ENCODE peak calls at places on chromosomes 13 and 19, in four cellular contexts. T, D, O and P are unnamed samples. For H3K36me3, the result is how much of the 10 kb centered on the place peaks cover.

GRCh38 chr13:102580552-102581169 is 16.1 kb upstream of the TPP2 start:
- DNase-seq in T (peak), D (peak), O (no peak), P (peak)

GRCh38 chr19:23957660-23958281 is 43.1 kb downstream of the ZNF726 start:
- DNase-seq in T (no peak), D (no peak), O (no peak), P (no peak)

GRCh38 chr13:104057851-104058250 is 991.6 kb upstream of the SLC10A2 start:
- DNase-seq in T (no peak), D (no peak), O (no peak), P (no peak)

GRCh38 chr19:7505682-7506384 is 10.1 kb upstream of the ZNF358 start:
- DNase-seq in T (peak), D (peak), O (no peak), P (no peak)

GRCh38 chr19:33486936-33487793 is 34.4 kb downstream of the PEPD start:
- DNase-seq in T (no peak), D (no peak), O (no peak), P (no peak)

GRCh38 chr13:31638577-31638976 is 100.7 kb upstream of the RXFP2 start:
- DNase-seq in T (no peak), D (no peak), O (no peak), P (no peak)

GRCh38 chr19:48999481-49000325 is 6.0 kb downstream of the RUVBL2 start:
- DNase-seq in T (peak), D (peak), O (no peak), P (no peak)

GRCh38 chr13:106182404-106182803 is 353.1 kb downstream of the EFNB2 start:
- DNase-seq in T (no peak), D (no peak), O (no peak), P (no peak)

GRCh38 chr13:112699318-112699918 is 9.6 kb downstream of the ATP11A start:
- DNase-seq in T (no peak), D (no peak), O (no peak), P (no peak)

GRCh38 chr19:4115050-4115817 is 8.7 kb downstream of the MAP2K2 start:
- DNase-seq in T (no peak), D (peak), O (no peak), P (peak)

GRCh38 chr13:113528101-113528797 is 37.7 kb upstream of the DCUN1D2 start:
- DNase-seq in T (no peak), D (peak), O (no peak), P (no peak)

GRCh38 chr19:37977992-37978391 is 71.0 kb downstream of the SIPA1L3 start:
- DNase-seq in T (peak), D (no peak), O (peak), P (no peak)

GRCh38 chr19:6534451-6535093 is 3.7 kb downstream of the TNFSF9 start:
- DNase-seq in T (peak), D (no peak), O (no peak), P (no peak)

GRCh38 chr13:21079761-21080730 is 18.7 kb upstream of the LATS2 start:
- DNase-seq in T (no peak), D (no peak), O (no peak), P (no peak)

GRCh38 chr13:20729633-20730585 is 26.4 kb downstream of the IL17D start:
- DNase-seq in T (no peak), D (no peak), O (no peak), P (no peak)

GRCh38 chr13:45851171-45851889 is at the start of gene SIAH3:
- DNase-seq in T (peak), D (no peak), O (no peak), P (no peak)

GRCh38 chr13:24228852-24229458 is 68.4 kb downstream of the SPATA13 start:
- DNase-seq in T (peak), D (peak), O (no peak), P (no peak)

GRCh38 chr13:68697551-68697950 is 1410.1 kb upstream of the ATXN8OS start:
- DNase-seq in T (no peak), D (no peak), O (no peak), P (no peak)

GRCh38 chr13:28027607-28028364 is 39.3 kb upstream of the URAD start:
- DNase-seq in T (no peak), D (no peak), O (no peak), P (no peak)

GRCh38 chr19:42078538-42079275 is 2.7 kb downstream of the ZNF574 start:
- DNase-seq in T (no peak), D (no peak), O (no peak), P (no peak)
- H3K36me3 ChIP-seq in T (under half), D (under half), O (under half), P (under half)

DNA sequence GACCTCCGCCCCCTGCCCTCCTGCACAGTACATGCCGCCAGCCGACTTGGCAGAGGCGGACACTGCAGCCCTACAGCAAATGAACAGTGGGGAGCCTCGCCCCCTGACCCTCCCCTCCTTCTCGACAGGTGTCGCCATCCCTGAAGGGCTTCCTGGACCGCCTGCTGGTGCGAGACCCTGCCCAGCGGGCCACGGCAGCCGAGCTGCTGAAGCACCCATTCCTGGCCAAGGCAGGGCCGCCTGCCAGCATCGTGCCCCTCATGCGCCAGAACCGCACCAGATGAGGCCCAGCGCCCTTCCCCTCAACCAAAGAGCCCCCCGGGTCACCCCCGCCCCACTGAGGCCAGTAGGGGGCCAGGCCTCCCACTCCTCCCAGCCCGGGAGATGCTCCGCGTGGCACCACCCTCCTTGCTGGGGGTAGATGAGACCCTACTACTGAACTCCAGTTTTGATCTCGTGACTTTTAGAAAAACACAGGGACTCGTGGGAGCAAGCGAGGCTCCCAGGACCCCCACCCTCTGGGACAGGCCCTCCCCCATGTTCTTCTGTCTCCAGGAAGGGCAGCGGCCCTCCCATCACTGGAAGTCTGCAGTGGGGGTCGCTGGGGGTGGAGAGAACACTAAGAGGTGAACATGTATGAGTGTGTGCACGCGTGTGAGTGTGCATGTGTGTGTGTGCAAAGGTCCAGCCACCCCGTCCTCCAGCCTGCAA is 18.3 kb upstream of the NCCRP1 start:
- DNase-seq in T (no peak), D (no peak), O (no peak), P (no peak)
- H3K36me3 ChIP-seq in T (under half), D (under half), O (under half), P (under half)

GRCh38 chr13:40670307-40670706 is 3.9 kb upstream of the FOXO1 start:
- DNase-seq in T (no peak), D (no peak), O (no peak), P (no peak)
- H3K36me3 ChIP-seq in T (under half), D (under half), O (under half), P (under half)

DNA sequence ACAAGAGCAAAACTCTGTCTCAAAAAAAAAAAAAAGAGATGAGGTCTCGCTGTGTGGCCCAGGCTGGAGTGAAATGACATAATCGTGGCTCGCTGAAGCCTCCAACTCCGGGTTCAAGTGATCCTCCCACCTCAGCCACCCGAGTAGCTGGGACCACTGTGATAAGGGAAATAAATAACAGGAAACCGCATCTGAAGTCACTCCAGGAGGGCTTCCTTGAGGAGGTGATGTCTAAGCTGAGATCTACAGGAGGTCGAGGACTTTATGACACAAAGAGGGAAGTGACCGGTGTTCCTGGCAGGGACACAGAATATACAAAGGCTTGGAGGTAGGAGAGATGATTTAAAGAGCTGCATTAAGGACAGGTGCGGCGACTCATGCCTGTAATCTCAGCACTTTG is 8.9 kb upstream of the NR2F6 start:
- DNase-seq in T (no peak), D (no peak), O (no peak), P (no peak)
- H3K36me3 ChIP-seq in T (under half), D (under half), O (under half), P (under half)

GRCh38 chr19:10816691-10817090 is 19.3 kb downstream of the TMED1 start:
- DNase-seq in T (no peak), D (no peak), O (no peak), P (no peak)

GRCh38 chr19:10818306-10819123 is 17.5 kb downstream of the TMED1 start:
- DNase-seq in T (no peak), D (no peak), O (no peak), P (no peak)

GRCh38 chr19:10819124-10820060 is 16.6 kb downstream of the TMED1 start:
- DNase-seq in T (no peak), D (no peak), O (no peak), P (no peak)

GRCh38 chr19:10817291-10818038 is 18.5 kb downstream of the TMED1 start:
- DNase-seq in T (no peak), D (no peak), O (peak), P (no peak)

DNA sequence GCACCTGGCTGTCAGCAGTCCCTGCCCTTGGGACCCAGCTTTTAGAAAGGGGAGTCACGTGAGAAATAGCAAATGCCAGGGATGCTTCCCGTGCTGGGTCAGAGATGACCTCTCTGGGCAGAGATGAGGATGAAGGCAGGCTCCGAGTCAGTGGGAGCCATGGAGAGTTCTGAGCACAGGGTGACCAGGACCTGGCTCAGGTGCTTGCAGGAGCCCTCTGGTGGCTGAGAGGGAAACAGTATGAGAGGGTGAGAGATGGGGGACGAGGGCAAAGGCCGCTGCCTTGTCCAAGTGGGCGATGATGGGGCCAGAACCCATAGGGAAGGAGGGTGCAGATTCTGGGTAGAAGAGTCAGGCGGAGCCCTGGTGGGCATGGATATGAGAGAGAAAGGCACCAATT is 15.8 kb downstream of the TMED1 start:
- DNase-seq in T (no peak), D (no peak), O (no peak), P (no peak)
- H3K36me3 ChIP-seq in T (under half), D (half or more), O (under half), P (under half)

GRCh38 chr19:30367001-30367400 is 5.2 kb upstream of the ZNF536 start:
- DNase-seq in T (no peak), D (no peak), O (no peak), P (no peak)
- H3K36me3 ChIP-seq in T (under half), D (under half), O (under half), P (under half)

GRCh38 chr19:1825909-1826556 is 14.0 kb upstream of the ATP8B3 start:
- DNase-seq in T (peak), D (peak), O (peak), P (peak)

GRCh38 chr19:1827566-1828278 is 15.6 kb upstream of the ATP8B3 start:
- DNase-seq in T (no peak), D (no peak), O (no peak), P (no peak)

GRCh38 chr19:1824252-1824622 is 12.2 kb upstream of the ATP8B3 start:
- DNase-seq in T (no peak), D (peak), O (no peak), P (no peak)

GRCh38 chr19:1828279-1829238 is 16.5 kb upstream of the ATP8B3 start:
- DNase-seq in T (no peak), D (no peak), O (no peak), P (no peak)

GRCh38 chr19:1826557-1827521 is 14.8 kb upstream of the ATP8B3 start:
- DNase-seq in T (peak), D (peak), O (no peak), P (no peak)
- H3K36me3 ChIP-seq in T (under half), D (under half), O (under half), P (under half)

DNA sequence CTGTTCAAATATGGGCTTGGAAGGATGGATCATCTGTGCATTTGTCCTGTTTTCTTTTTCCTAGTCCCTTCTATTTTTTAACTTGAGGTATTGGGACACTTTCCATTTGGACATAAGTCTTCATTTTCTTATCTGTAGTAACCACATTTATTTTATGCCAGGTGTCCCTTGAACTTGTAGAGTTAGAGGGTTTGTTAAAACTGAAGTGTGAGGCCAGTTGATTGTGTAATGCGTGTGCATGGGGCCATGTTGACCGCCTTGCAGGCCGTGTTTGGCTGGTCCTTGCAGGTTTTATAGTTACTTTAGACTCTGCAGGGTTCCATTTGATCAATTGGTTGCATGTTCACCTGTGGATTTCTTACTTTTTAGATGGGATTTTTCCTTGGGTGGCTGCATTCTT is 21.0 kb downstream of the SAE1 start:
- DNase-seq in T (no peak), D (no peak), O (no peak), P (no peak)
- H3K36me3 ChIP-seq in T (under half), D (under half), O (under half), P (under half)

DNA sequence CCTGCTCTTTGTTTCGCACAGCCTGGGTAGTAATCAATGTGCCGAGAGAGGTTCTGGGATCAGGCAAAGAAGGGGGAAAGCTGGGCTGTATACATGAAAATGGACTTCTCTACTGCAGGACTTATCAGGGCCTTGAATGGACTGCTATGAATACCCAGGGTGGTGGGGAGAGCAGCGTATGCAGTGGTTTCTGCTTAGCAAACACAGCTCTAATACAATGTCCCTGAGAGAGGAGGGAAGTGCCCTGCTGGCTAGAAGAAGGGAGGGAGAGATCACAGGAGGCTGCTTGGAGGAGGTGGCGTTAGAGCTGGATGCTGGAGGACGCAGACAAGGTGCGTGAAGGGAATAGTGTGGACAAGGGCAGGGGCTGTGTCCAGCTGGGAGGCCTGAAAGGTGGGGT is 116.1 kb downstream of the PTPRS start:
- DNase-seq in T (no peak), D (no peak), O (no peak), P (no peak)
- H3K36me3 ChIP-seq in T (under half), D (under half), O (under half), P (under half)